ENCODE peak calls at places on chromosome 13, in four cellular contexts. P is AG09309; O is lung; M is stimulated activated CD4-positive, alpha-beta T cell treated with anti-CD3 and anti-CD28 coated beads, Interleukin-15, amount 100 ng/mL, for 1 hour. Z is an unnamed sample.

GRCh38 chr13:45737571-45738002 is 35.5 kb downstream of the CBY2 start:
- DNase-seq in P (no peak), O (no peak), M (no peak), Z (no peak)

GRCh38 chr13:33918199-33918932 is 100.4 kb downstream of the RFC3 start:
- DNase-seq in P (peak), O (no peak), M (no peak), Z (peak)

GRCh38 chr13:44710576-44710975 is 134.4 kb upstream of the TSC22D1 start:
- DNase-seq in P (peak), O (no peak), M (no peak), Z (peak)

GRCh38 chr13:89627991-89628390 is 1719.5 kb upstream of the MIR17HG start:
- DNase-seq in P (no peak), O (no peak), M (no peak), Z (no peak)

GRCh38 chr13:99415851-99416331 is 85.4 kb upstream of the TM9SF2 start:
- DNase-seq in P (no peak), O (no peak), M (no peak), Z (no peak)

GRCh38 chr13:110546389-110546788 is 15.1 kb downstream of the RAB20 start:
- DNase-seq in P (no peak), O (no peak), M (no peak), Z (no peak)

GRCh38 chr13:68713394-68713793 is 1394.2 kb upstream of the ATXN8OS start:
- DNase-seq in P (no peak), O (no peak), M (no peak), Z (no peak)

GRCh38 chr13:111577956-111578595 is 257.6 kb downstream of the TEX29 start:
- DNase-seq in P (no peak), O (no peak), M (no peak), Z (no peak)

GRCh38 chr13:32248789-32249188 is 66.4 kb downstream of the ZAR1L start:
- DNase-seq in P (no peak), O (no peak), M (no peak), Z (no peak)

Z was measured in GM03348.